ENCODE peak calls at places on chromosomes 12 and 14, in eight cellular contexts. One of them, this sample, is unnamed.

GRCh38 chr12:71945121-71945520 is 6.5 kb downstream of the TPH2 start:
- DNase-seq in left ventricle myocardium inferior: no peak
- DNase-seq in AG10803: no peak
- DNase-seq in endothelial cell: no peak
- DNase-seq in uterus: no peak
- DNase-seq in RWPE1: no peak
- DNase-seq in HCT116: no peak
- DNase-seq in B cell: no peak
- DNase-seq in this sample: no peak

GRCh38 chr12:30926243-30927209 is at the start of gene TSPAN11:
- DNase-seq in left ventricle myocardium inferior: peak
- DNase-seq in AG10803: peak
- DNase-seq in endothelial cell: peak
- DNase-seq in uterus: no peak
- DNase-seq in RWPE1: peak
- DNase-seq in HCT116: no peak
- DNase-seq in B cell: no peak
- DNase-seq in this sample: peak

GRCh38 chr12:10358131-10358530 is 31.7 kb downstream of the KLRK1 start:
- DNase-seq in left ventricle myocardium inferior: no peak
- DNase-seq in AG10803: no peak
- DNase-seq in endothelial cell: no peak
- DNase-seq in uterus: no peak
- DNase-seq in RWPE1: no peak
- DNase-seq in HCT116: no peak
- DNase-seq in B cell: no peak
- DNase-seq in this sample: no peak

GRCh38 chr12:19008102-19008501 is 121.4 kb upstream of the PLEKHA5 start:
- DNase-seq in left ventricle myocardium inferior: no peak
- DNase-seq in AG10803: no peak
- DNase-seq in endothelial cell: no peak
- DNase-seq in uterus: no peak
- DNase-seq in RWPE1: no peak
- DNase-seq in HCT116: no peak
- DNase-seq in B cell: no peak
- DNase-seq in this sample: no peak

GRCh38 chr12:63420206-63420644 is 248.1 kb downstream of the DPY19L2 start:
- DNase-seq in left ventricle myocardium inferior: peak
- DNase-seq in AG10803: peak
- DNase-seq in endothelial cell: peak
- DNase-seq in uterus: no peak
- DNase-seq in RWPE1: no peak
- DNase-seq in HCT116: peak
- DNase-seq in B cell: no peak
- DNase-seq in this sample: peak

GRCh38 chr12:82608706-82609105 is 78.0 kb upstream of the TMTC2 start:
- DNase-seq in left ventricle myocardium inferior: no peak
- DNase-seq in AG10803: peak
- DNase-seq in endothelial cell: no peak
- DNase-seq in uterus: no peak
- DNase-seq in RWPE1: peak
- DNase-seq in HCT116: no peak
- DNase-seq in B cell: no peak
- DNase-seq in this sample: no peak

GRCh38 chr12:27841392-27841882 is 61.4 kb upstream of the MANSC4 start:
- DNase-seq in left ventricle myocardium inferior: no peak
- DNase-seq in AG10803: no peak
- DNase-seq in endothelial cell: no peak
- DNase-seq in uterus: no peak
- DNase-seq in RWPE1: no peak
- DNase-seq in HCT116: peak
- DNase-seq in B cell: no peak
- DNase-seq in this sample: no peak

GRCh38 chr14:56135001-56135400 is 16.8 kb downstream of the PELI2 start:
- DNase-seq in left ventricle myocardium inferior: no peak
- DNase-seq in AG10803: no peak
- DNase-seq in endothelial cell: no peak
- DNase-seq in uterus: no peak
- DNase-seq in RWPE1: no peak
- DNase-seq in HCT116: no peak
- DNase-seq in B cell: no peak
- DNase-seq in this sample: no peak

GRCh38 chr12:76688627-76689026 is 75.3 kb upstream of the ZDHHC17 start:
- DNase-seq in left ventricle myocardium inferior: no peak
- DNase-seq in AG10803: no peak
- DNase-seq in endothelial cell: no peak
- DNase-seq in uterus: no peak
- DNase-seq in RWPE1: no peak
- DNase-seq in HCT116: no peak
- DNase-seq in B cell: no peak
- DNase-seq in this sample: no peak
- TF ChIP-seq CTCF in left ventricle myocardium inferior: no peak
- TF ChIP-seq CTCF in AG10803: peak
- TF ChIP-seq CTCF in endothelial cell: peak
- TF ChIP-seq CTCF in uterus: peak
- TF ChIP-seq CTCF in RWPE1: no peak
- TF ChIP-seq CTCF in HCT116: peak
- TF ChIP-seq CTCF in B cell: no peak
- TF ChIP-seq CTCF in this sample: no peak

DNA sequence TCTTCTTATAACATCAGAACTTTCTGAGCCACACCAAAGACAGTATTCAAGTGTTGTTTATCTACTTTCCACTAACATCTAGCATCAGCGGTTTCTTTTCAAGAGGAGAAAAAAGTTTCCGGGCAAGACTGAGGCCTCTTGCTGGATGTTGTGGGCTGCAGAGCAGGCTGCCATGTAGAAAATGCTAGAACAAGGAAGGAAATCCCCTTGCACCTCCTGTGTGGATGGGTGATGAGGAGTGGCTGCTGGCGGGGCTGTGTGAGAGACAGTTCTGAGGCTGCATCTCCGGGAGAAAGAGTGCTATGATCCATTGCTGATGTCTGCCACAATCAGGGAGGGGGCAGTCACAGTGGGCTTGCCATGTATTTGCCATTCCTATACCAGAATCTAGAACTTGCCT is 37.8 kb upstream of the PPP1CC start:
- DNase-seq in left ventricle myocardium inferior: no peak
- DNase-seq in AG10803: no peak
- DNase-seq in endothelial cell: no peak
- DNase-seq in uterus: no peak
- DNase-seq in RWPE1: no peak
- DNase-seq in HCT116: no peak
- DNase-seq in B cell: no peak
- DNase-seq in this sample: no peak
- TF ChIP-seq CTCF in left ventricle myocardium inferior: no peak
- TF ChIP-seq CTCF in AG10803: no peak
- TF ChIP-seq CTCF in endothelial cell: no peak
- TF ChIP-seq CTCF in uterus: no peak
- TF ChIP-seq CTCF in RWPE1: no peak
- TF ChIP-seq CTCF in HCT116: no peak
- TF ChIP-seq CTCF in B cell: no peak
- TF ChIP-seq CTCF in this sample: no peak

GRCh38 chr12:54759751-54760150 is 94.6 kb upstream of the MUCL1 start:
- DNase-seq in left ventricle myocardium inferior: no peak
- DNase-seq in AG10803: peak
- DNase-seq in endothelial cell: peak
- DNase-seq in uterus: no peak
- DNase-seq in RWPE1: no peak
- DNase-seq in HCT116: peak
- DNase-seq in B cell: no peak
- DNase-seq in this sample: peak
- TF ChIP-seq CTCF in left ventricle myocardium inferior: no peak
- TF ChIP-seq CTCF in AG10803: peak
- TF ChIP-seq CTCF in endothelial cell: peak
- TF ChIP-seq CTCF in uterus: no peak
- TF ChIP-seq CTCF in RWPE1: no peak
- TF ChIP-seq CTCF in HCT116: peak
- TF ChIP-seq CTCF in B cell: no peak
- TF ChIP-seq CTCF in this sample: peak

GRCh38 chr14:77212097-77212873 is 30.7 kb downstream of the TMEM63C start:
- DNase-seq in left ventricle myocardium inferior: no peak
- DNase-seq in AG10803: no peak
- DNase-seq in endothelial cell: no peak
- DNase-seq in uterus: no peak
- DNase-seq in RWPE1: no peak
- DNase-seq in HCT116: no peak
- DNase-seq in B cell: no peak
- DNase-seq in this sample: no peak

GRCh38 chr14:77213657-77214016 is 32.0 kb downstream of the TMEM63C start:
- DNase-seq in left ventricle myocardium inferior: no peak
- DNase-seq in AG10803: no peak
- DNase-seq in endothelial cell: no peak
- DNase-seq in uterus: no peak
- DNase-seq in RWPE1: no peak
- DNase-seq in HCT116: no peak
- DNase-seq in B cell: no peak
- DNase-seq in this sample: no peak

GRCh38 chr14:77208979-77209318 is 27.4 kb downstream of the TMEM63C start:
- DNase-seq in left ventricle myocardium inferior: no peak
- DNase-seq in AG10803: no peak
- DNase-seq in endothelial cell: no peak
- DNase-seq in uterus: no peak
- DNase-seq in RWPE1: no peak
- DNase-seq in HCT116: no peak
- DNase-seq in B cell: no peak
- DNase-seq in this sample: no peak

GRCh38 chr14:77214216-77214615 is 32.6 kb downstream of the TMEM63C start:
- DNase-seq in left ventricle myocardium inferior: no peak
- DNase-seq in AG10803: no peak
- DNase-seq in endothelial cell: no peak
- DNase-seq in uterus: no peak
- DNase-seq in RWPE1: no peak
- DNase-seq in HCT116: no peak
- DNase-seq in B cell: no peak
- DNase-seq in this sample: no peak

DNA sequence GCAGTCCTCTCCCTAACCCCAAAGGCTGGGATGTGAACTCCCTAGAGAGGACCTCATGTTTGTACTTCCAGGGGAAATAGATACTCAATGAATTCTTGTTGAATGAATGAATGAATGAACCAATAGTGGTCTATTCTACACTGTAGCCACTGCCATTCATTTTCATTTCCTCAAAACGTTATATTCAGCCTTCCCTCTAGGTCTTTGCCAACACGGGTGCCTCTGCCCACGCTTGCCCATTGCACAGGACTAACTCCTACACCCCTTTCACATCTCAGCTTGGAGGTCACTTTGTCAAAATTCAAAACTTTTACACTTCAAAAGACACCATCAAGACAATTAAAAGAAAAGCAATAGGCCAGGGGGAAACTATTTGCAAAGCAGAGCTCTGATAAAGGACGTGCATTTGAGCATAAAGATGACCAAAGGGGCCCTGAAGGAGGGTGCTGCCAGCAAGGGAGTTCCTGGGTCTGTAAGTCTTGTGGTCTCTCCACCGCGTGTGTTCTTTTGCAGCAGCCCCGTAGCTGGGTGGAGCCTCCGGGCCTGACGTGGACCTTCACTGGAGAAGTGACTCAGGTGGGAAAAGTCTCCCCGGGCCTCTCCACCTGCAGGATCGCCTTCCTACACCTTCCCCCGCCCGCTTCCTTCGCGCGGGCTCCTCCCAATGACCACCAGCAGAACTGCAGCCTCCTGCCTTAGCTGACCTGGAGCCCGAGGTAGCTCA is 31.5 kb downstream of the TMEM63C start:
- DNase-seq in left ventricle myocardium inferior: no peak
- DNase-seq in AG10803: no peak
- DNase-seq in endothelial cell: peak
- DNase-seq in uterus: no peak
- DNase-seq in RWPE1: peak
- DNase-seq in HCT116: peak
- DNase-seq in B cell: no peak
- DNase-seq in this sample: peak
- TF ChIP-seq CTCF in left ventricle myocardium inferior: peak
- TF ChIP-seq CTCF in AG10803: peak
- TF ChIP-seq CTCF in endothelial cell: peak
- TF ChIP-seq CTCF in uterus: no peak
- TF ChIP-seq CTCF in RWPE1: peak
- TF ChIP-seq CTCF in HCT116: peak
- TF ChIP-seq CTCF in B cell: peak
- TF ChIP-seq CTCF in this sample: peak

GRCh38 chr14:25436906-25437305 is 387.0 kb upstream of the STXBP6 start:
- DNase-seq in left ventricle myocardium inferior: no peak
- DNase-seq in AG10803: no peak
- DNase-seq in endothelial cell: no peak
- DNase-seq in uterus: no peak
- DNase-seq in RWPE1: no peak
- DNase-seq in HCT116: no peak
- DNase-seq in B cell: no peak
- DNase-seq in this sample: no peak

GRCh38 chr14:25430808-25431207 is 380.9 kb upstream of the STXBP6 start:
- DNase-seq in left ventricle myocardium inferior: no peak
- DNase-seq in AG10803: no peak
- DNase-seq in endothelial cell: no peak
- DNase-seq in uterus: no peak
- DNase-seq in RWPE1: no peak
- DNase-seq in HCT116: no peak
- DNase-seq in B cell: no peak
- DNase-seq in this sample: no peak

GRCh38 chr14:25431211-25432076 is 381.5 kb upstream of the STXBP6 start:
- DNase-seq in left ventricle myocardium inferior: no peak
- DNase-seq in AG10803: no peak
- DNase-seq in endothelial cell: peak
- DNase-seq in uterus: no peak
- DNase-seq in RWPE1: no peak
- DNase-seq in HCT116: no peak
- DNase-seq in B cell: no peak
- DNase-seq in this sample: no peak
- TF ChIP-seq CTCF in left ventricle myocardium inferior: no peak
- TF ChIP-seq CTCF in AG10803: no peak
- TF ChIP-seq CTCF in endothelial cell: peak
- TF ChIP-seq CTCF in uterus: no peak
- TF ChIP-seq CTCF in RWPE1: no peak
- TF ChIP-seq CTCF in HCT116: no peak
- TF ChIP-seq CTCF in B cell: no peak
- TF ChIP-seq CTCF in this sample: no peak

GRCh38 chr12:54272214-54272613 is 7.7 kb downstream of the CBX5 start:
- DNase-seq in left ventricle myocardium inferior: no peak
- DNase-seq in AG10803: no peak
- DNase-seq in endothelial cell: no peak
- DNase-seq in uterus: no peak
- DNase-seq in RWPE1: no peak
- DNase-seq in HCT116: no peak
- DNase-seq in B cell: no peak
- DNase-seq in this sample: no peak

GRCh38 chr12:54276368-54276767 is 3.6 kb downstream of the CBX5 start:
- DNase-seq in left ventricle myocardium inferior: no peak
- DNase-seq in AG10803: no peak
- DNase-seq in endothelial cell: no peak
- DNase-seq in uterus: no peak
- DNase-seq in RWPE1: no peak
- DNase-seq in HCT116: no peak
- DNase-seq in B cell: no peak
- DNase-seq in this sample: no peak

GRCh38 chr12:54270345-54270744 is 9.6 kb downstream of the CBX5 start:
- DNase-seq in left ventricle myocardium inferior: no peak
- DNase-seq in AG10803: no peak
- DNase-seq in endothelial cell: no peak
- DNase-seq in uterus: no peak
- DNase-seq in RWPE1: no peak
- DNase-seq in HCT116: no peak
- DNase-seq in B cell: no peak
- DNase-seq in this sample: no peak

GRCh38 chr12:54277823-54278276 is 2.1 kb downstream of the CBX5 start:
- DNase-seq in left ventricle myocardium inferior: no peak
- DNase-seq in AG10803: peak
- DNase-seq in endothelial cell: no peak
- DNase-seq in uterus: no peak
- DNase-seq in RWPE1: no peak
- DNase-seq in HCT116: no peak
- DNase-seq in B cell: no peak
- DNase-seq in this sample: no peak

GRCh38 chr12:54273981-54274380 is 5.9 kb downstream of the CBX5 start:
- DNase-seq in left ventricle myocardium inferior: no peak
- DNase-seq in AG10803: no peak
- DNase-seq in endothelial cell: no peak
- DNase-seq in uterus: no peak
- DNase-seq in RWPE1: no peak
- DNase-seq in HCT116: no peak
- DNase-seq in B cell: no peak
- DNase-seq in this sample: no peak
- TF ChIP-seq CTCF in left ventricle myocardium inferior: no peak
- TF ChIP-seq CTCF in AG10803: no peak
- TF ChIP-seq CTCF in endothelial cell: no peak
- TF ChIP-seq CTCF in uterus: no peak
- TF ChIP-seq CTCF in RWPE1: no peak
- TF ChIP-seq CTCF in HCT116: no peak
- TF ChIP-seq CTCF in B cell: no peak
- TF ChIP-seq CTCF in this sample: no peak